ENCODE peak calls at places on chromosome 16, in four cellular contexts. B, L, A and J are unnamed samples.

GRCh38 chr16:26598061-26598460 is 468.7 kb upstream of the C16orf82 start:
- DNase-seq in A (no peak), B (peak), L (no peak), J (no peak)

GRCh38 chr16:85199069-85199725 is 86.9 kb upstream of the CIBAR2 start:
- DNase-seq in B (no peak), A (no peak), L (peak), J (no peak)

GRCh38 chr16:23509763-23510153 is 536 bp downstream of the GGA2 start:
- DNase-seq in A (no peak), L (no peak), B (peak), J (peak)

GRCh38 chr16:30786115-30786935 is 680 bp downstream of the ZNF629 start:
- DNase-seq in A (peak), L (peak), B (peak), J (peak)

GRCh38 chr16:49003992-49004391 is 277.6 kb downstream of the CBLN1 start:
- DNase-seq in A (no peak), L (no peak), B (no peak), J (no peak)

GRCh38 chr16:14284930-14285541 is 213.9 kb downstream of the MRTFB start:
- DNase-seq in B (no peak), L (peak), A (peak), J (peak)

GRCh38 chr16:16882766-16883165 is 503.8 kb downstream of the NPIPA7 start:
- DNase-seq in B (no peak), L (no peak), A (no peak), J (no peak)

GRCh38 chr16:72409428-72409827 is 237.5 kb upstream of the PMFBP1 start:
- DNase-seq in A (peak), B (no peak), L (no peak), J (no peak)

GRCh38 chr16:27890006-27890405 is 173.5 kb downstream of the GSG1L start:
- DNase-seq in A (no peak), B (no peak), L (no peak), J (no peak)

GRCh38 chr16:27311449-27311831 is 2.3 kb upstream of the IL4R start:
- DNase-seq in L (no peak), A (no peak), B (no peak), J (no peak)

GRCh38 chr16:89863741-89864391 is 9.5 kb upstream of the TCF25 start:
- DNase-seq in L (no peak), B (no peak), A (no peak), J (no peak)

GRCh38 chr16:74748042-74748709 is 26.4 kb downstream of the FA2H start:
- DNase-seq in A (no peak), L (no peak), B (no peak), J (no peak)

GRCh38 chr16:70380205-70380918 is 33.7 kb downstream of the DDX19A start:
- DNase-seq in L (peak), B (no peak), A (peak), J (peak)

GRCh38 chr16:9802160-9802559 is 380.1 kb downstream of the GRIN2A start:
- DNase-seq in L (no peak), A (no peak), B (no peak), J (no peak)

DNA sequence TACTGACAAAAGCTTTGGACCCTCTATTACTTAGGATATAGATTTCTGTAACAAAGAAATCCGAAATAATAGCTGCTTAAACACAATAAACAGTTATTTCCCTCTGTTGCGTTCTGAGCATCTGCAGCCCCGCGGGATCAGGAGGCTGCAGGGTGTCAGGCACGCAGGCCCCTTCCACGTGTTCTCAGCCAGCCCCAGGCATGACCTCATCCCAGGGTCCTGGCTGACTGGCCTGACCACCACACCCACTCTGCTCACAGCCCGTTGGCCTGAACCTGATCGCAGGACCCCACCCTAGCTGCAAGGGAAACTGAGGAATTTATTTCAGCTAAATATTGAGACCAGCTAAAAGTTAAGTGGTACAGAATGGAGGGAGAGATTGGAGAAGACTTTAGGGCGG is 10.7 kb downstream of the CETP start:
- DNase-seq in A (no peak), L (no peak), B (no peak), J (no peak)
- TF ChIP-seq NR3C1 in A (no peak), L (no peak), B (no peak), J (no peak)

DNA sequence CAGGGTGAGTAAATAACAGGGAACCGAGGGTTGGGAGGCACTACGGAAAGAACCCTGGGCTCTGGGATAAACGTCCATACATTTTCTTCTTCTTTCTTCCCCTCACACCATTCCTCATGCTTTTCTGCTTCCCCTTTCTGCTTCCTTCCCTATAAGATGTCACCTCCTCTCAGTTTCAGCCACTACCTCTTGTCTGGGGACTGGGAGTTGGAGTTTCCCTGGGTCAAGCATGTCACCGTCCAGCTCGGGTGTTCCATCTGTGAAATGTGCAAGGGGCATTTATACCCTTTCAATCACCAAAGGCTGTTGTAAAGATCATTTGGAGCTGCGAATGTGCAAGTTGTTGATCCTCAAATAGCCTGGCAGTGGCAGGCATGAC is 17.5 kb upstream of the CCL22 start:
- DNase-seq in L (no peak), B (no peak), A (no peak), J (no peak)
- TF ChIP-seq NR3C1 in L (no peak), B (no peak), A (no peak), J (no peak)

GRCh38 chr16:847681-848445 is 47.3 kb upstream of the GNG13 start:
- DNase-seq in B (no peak), A (no peak), L (no peak), J (no peak)
- TF ChIP-seq NR3C1 in B (no peak), A (no peak), L (no peak), J (no peak)

GRCh38 chr16:61366006-61366405 is 670.2 kb downstream of the CDH8 start:
- DNase-seq in L (peak), B (no peak), A (no peak), J (no peak)

GRCh38 chr16:61362583-61362982 is 673.7 kb downstream of the CDH8 start:
- DNase-seq in A (no peak), B (no peak), L (no peak), J (no peak)
- TF ChIP-seq NR3C1 in A (no peak), B (no peak), L (no peak), J (no peak)

GRCh38 chr16:29029168-29029994 is 44.5 kb downstream of the LAT start:
- DNase-seq in L (peak), B (peak), A (no peak), J (peak)
- TF ChIP-seq NR3C1 in L (no peak), B (no peak), A (no peak), J (no peak)

GRCh38 chr16:10827691-10828341 is 9.2 kb upstream of the TVP23A start:
- DNase-seq in B (no peak), L (no peak), A (no peak), J (no peak)
- TF ChIP-seq NR3C1 in B (no peak), L (no peak), A (no peak), J (no peak)

GRCh38 chr16:78288915-78289314 is 189.5 kb downstream of the WWOX start:
- DNase-seq in B (no peak), A (no peak), L (no peak), J (no peak)
- TF ChIP-seq NR3C1 in B (no peak), A (no peak), L (no peak), J (no peak)